ENCODE peak calls at places on chromosomes 12 and 14, in six cellular contexts. G, U, W, B, I and Q are unnamed samples.

GRCh38 chr12:5498806-5499205 is 66.9 kb downstream of the NTF3 start:
- DNase-seq in G (no peak), U (no peak), W (no peak), B (no peak), I (no peak), Q (no peak)

GRCh38 chr14:74309125-74309654 is 6.5 kb upstream of the ABCD4 start:
- DNase-seq in G (no peak), U (no peak), W (no peak), B (no peak), I (no peak), Q (no peak)

GRCh38 chr14:67218126-67218525 is 23.1 kb upstream of the PALS1 start:
- DNase-seq in G (no peak), U (no peak), W (no peak), B (no peak), I (no peak), Q (no peak)

GRCh38 chr14:97218713-97219355 is 421.7 kb downstream of the VRK1 start:
- DNase-seq in G (no peak), U (no peak), W (no peak), B (peak; percentile 8), I (peak; percentile 2), Q (no peak)

GRCh38 chr14:23177181-23177580 is 6.3 kb downstream of the SLC7A8 start:
- DNase-seq in G (no peak), U (no peak), W (no peak), B (no peak), I (no peak), Q (no peak)

GRCh38 chr12:52423661-52424503 is 10.3 kb downstream of the KRT75 start:
- DNase-seq in G (no peak), U (no peak), W (no peak), B (no peak), I (no peak), Q (no peak)

GRCh38 chr12:96989916-96990315 is 82.9 kb downstream of the NEDD1 start:
- DNase-seq in G (peak; percentile 8), U (no peak), W (no peak), B (no peak), I (no peak), Q (peak; percentile 71)

GRCh38 chr14:56241441-56241840 is 123.2 kb downstream of the PELI2 start:
- DNase-seq in G (peak; percentile 13), U (no peak), W (no peak), B (no peak), I (no peak), Q (no peak)

GRCh38 chr14:54396493-54397335 is at the start of gene CDKN3:
- DNase-seq in G (peak; percentile 99), U (peak; percentile 99), W (peak; percentile 98), B (peak; percentile 96), I (peak; percentile 95), Q (peak; percentile 99)

GRCh38 chr12:75751769-75752471 is 240.5 kb upstream of the KRR1 start:
- DNase-seq in G (no peak), U (peak; percentile 44), W (no peak), B (no peak), I (no peak), Q (no peak)

GRCh38 chr12:41967668-41968649 is 176.7 kb downstream of the GXYLT1 start:
- DNase-seq in G (peak; percentile 11), U (no peak), W (no peak), B (no peak), I (no peak), Q (no peak)

GRCh38 chr14:35287481-35288013 is 4.6 kb upstream of the PSMA6 start:
- DNase-seq in G (no peak), U (no peak), W (no peak), B (peak; percentile 62), I (no peak), Q (peak; percentile 69)

GRCh38 chr12:90854136-90854689 is 100.8 kb downstream of the CCER1 start:
- DNase-seq in G (peak; percentile 78), U (peak; percentile 37), W (no peak), B (no peak), I (peak; percentile 2), Q (peak; percentile 48)

GRCh38 chr12:14238224-14238792 is 127.2 kb upstream of the ATF7IP start:
- DNase-seq in G (peak; percentile 72), U (no peak), W (no peak), B (no peak), I (no peak), Q (peak; percentile 55)

GRCh38 chr14:92897922-92898599 is 24.9 kb upstream of the CHGA start:
- DNase-seq in G (peak; percentile 13), U (no peak), W (no peak), B (peak; percentile 27), I (no peak), Q (peak; percentile 42)

GRCh38 chr12:111887916-111888745 is 46.1 kb downstream of the MAPKAPK5 start:
- DNase-seq in G (peak; percentile 16), U (no peak), W (no peak), B (no peak), I (no peak), Q (no peak)

GRCh38 chr12:112381421-112381897 is 772 bp downstream of the HECTD4 start:
- DNase-seq in G (peak; percentile 13), U (no peak), W (peak; percentile 22), B (peak; percentile 23), I (peak; percentile 11), Q (peak; percentile 73)

GRCh38 chr14:74605531-74606223 is 6.4 kb downstream of the LTBP2 start:
- DNase-seq in G (no peak), U (no peak), W (no peak), B (no peak), I (no peak), Q (no peak)

GRCh38 chr12:131171029-131171428 is 217.3 kb downstream of the ADGRD1 start:
- DNase-seq in G (no peak), U (no peak), W (no peak), B (no peak), I (no peak), Q (no peak)

GRCh38 chr12:12272869-12273268 is 6.0 kb upstream of the LRP6 start:
- DNase-seq in G (peak; percentile 26), U (no peak), W (no peak), B (no peak), I (no peak), Q (no peak)

GRCh38 chr12:64780531-64781373 is 21.5 kb upstream of the GNS start:
- DNase-seq in G (no peak), U (no peak), W (no peak), B (no peak), I (no peak), Q (peak; percentile 26)

GRCh38 chr12:114820773-114821172 is 136.8 kb upstream of the TBX3 start:
- DNase-seq in G (no peak), U (no peak), W (no peak), B (no peak), I (no peak), Q (no peak)

GRCh38 chr12:45989857-45990467 is 412 bp downstream of the SCAF11 start:
- DNase-seq in G (peak; percentile 59), U (peak; percentile 33), W (peak; percentile 32), B (peak; percentile 37), I (peak; percentile 45), Q (peak; percentile 72)

GRCh38 chr14:58736606-58737005 is 98.8 kb downstream of the DACT1 start:
- DNase-seq in G (peak; percentile 63), U (no peak), W (no peak), B (no peak), I (no peak), Q (no peak)

GRCh38 chr12:98645572-98646067 is 530 bp downstream of the APAF1 start:
- DNase-seq in G (peak; percentile 16), U (no peak), W (peak; percentile 2), B (no peak), I (no peak), Q (no peak)

GRCh38 chr12:87152084-87152483 is 877.1 kb downstream of the C12orf50 start:
- DNase-seq in G (no peak), U (no peak), W (no peak), B (no peak), I (no peak), Q (no peak)

GRCh38 chr14:75968461-75968860 is 13.3 kb downstream of the TGFB3 start:
- DNase-seq in G (peak; percentile 46), U (peak; percentile 36), W (no peak), B (no peak), I (no peak), Q (no peak)

GRCh38 chr14:38254565-38255407 is 1.1 kb downstream of the CLEC14A start:
- DNase-seq in G (no peak), U (no peak), W (no peak), B (no peak), I (no peak), Q (no peak)

GRCh38 chr14:95507701-95508103 is 8.7 kb downstream of the SYNE3 start:
- DNase-seq in G (peak; percentile 60), U (peak; percentile 54), W (no peak), B (no peak), I (no peak), Q (peak; percentile 74)

GRCh38 chr12:66453111-66453510 is 150.8 kb downstream of the HELB start:
- DNase-seq in G (no peak), U (no peak), W (no peak), B (no peak), I (no peak), Q (no peak)

GRCh38 chr14:76929927-76930326 is 98.6 kb downstream of the IRF2BPL start:
- DNase-seq in G (no peak), U (no peak), W (peak; percentile 67), B (no peak), I (peak; percentile 58), Q (peak; percentile 50)

GRCh38 chr12:49902399-49903350 is 1.0 kb downstream of the FAIM2 start:
- DNase-seq in G (no peak), U (no peak), W (no peak), B (no peak), I (no peak), Q (no peak)